ENCODE peak calls at places on chromosomes 16 and 17, in eight cellular contexts. Y is stimulated activated CD4-positive, alpha-beta T cell treated with anti-CD3 and anti-CD28 coated beads, Interleukin-2, amount 100 ng/mL, for 24 hours; W is HFFc6; M is spleen; T is OCI-LY7; S is fibroblast of gingiva; O is MM.1S; L is stimulated activated naive CD4-positive, alpha-beta T cell treated with Interleukin-2 at 50 U/mL for 16 hours. P is an unnamed sample.

GRCh38 chr16:72221216-72221995 is 49.5 kb upstream of the PMFBP1 start:
- DNase-seq in L (no peak), S (peak), T (no peak), O (no peak), W (no peak), Y (no peak), M (no peak), P (no peak)

GRCh38 chr17:43401293-43401692 is 2.5 kb downstream of the ARL4D start:
- DNase-seq in L (no peak), O (no peak), T (no peak), S (peak), M (no peak), W (peak), Y (no peak), P (no peak)

GRCh38 chr16:24689128-24689527 is 40.3 kb upstream of the TNRC6A start:
- DNase-seq in O (no peak), Y (peak), S (peak), T (peak), M (no peak), L (no peak), W (peak), P (no peak)

GRCh38 chr16:88382491-88383400 is at the start of gene ZNF469:
- DNase-seq in L (no peak), T (no peak), M (peak), S (peak), Y (peak), W (peak), O (no peak), P (no peak)

GRCh38 chr16:83845263-83845662 is 37.5 kb downstream of the HSBP1 start:
- DNase-seq in S (no peak), T (no peak), M (no peak), O (no peak), W (no peak), L (no peak), Y (no peak), P (no peak)

GRCh38 chr17:2598166-2598565 is 4.7 kb downstream of the PAFAH1B1 start:
- DNase-seq in S (peak), T (no peak), W (peak), L (no peak), O (no peak), M (no peak), Y (no peak), P (no peak)

GRCh38 chr16:57141822-57142631 is 43.8 kb downstream of the PSME3IP1 start:
- DNase-seq in L (no peak), Y (peak), S (no peak), O (no peak), M (no peak), T (peak), W (no peak), P (no peak)

GRCh38 chr17:35554668-35555067 is 6.0 kb downstream of the SLFN14 start:
- DNase-seq in L (no peak), Y (no peak), S (no peak), O (no peak), T (no peak), W (no peak), M (no peak), P (no peak)

GRCh38 chr16:3878610-3879009 is 1.9 kb downstream of the CREBBP start:
- DNase-seq in O (no peak), M (no peak), T (peak), L (no peak), Y (no peak), W (peak), S (no peak), P (no peak)

GRCh38 chr17:63838586-63839184 is 3.8 kb downstream of the SMARCD2 start:
- DNase-seq in L (no peak), Y (no peak), S (peak), M (peak), T (no peak), O (no peak), W (peak), P (no peak)

GRCh38 chr17:40854175-40854814 is 12.7 kb downstream of the KRT12 start:
- DNase-seq in L (no peak), O (no peak), M (no peak), T (no peak), W (peak), S (peak), Y (no peak), P (no peak)

GRCh38 chr17:5535436-5535835 is 48.9 kb downstream of the NLRP1 start:
- DNase-seq in M (no peak), Y (no peak), W (no peak), S (no peak), L (no peak), O (no peak), T (no peak), P (no peak)

GRCh38 chr17:28811594-28812135 is 30.9 kb downstream of the FAM222B start:
- DNase-seq in O (peak), T (peak), M (no peak), W (peak), S (peak), Y (no peak), L (no peak), P (no peak)

GRCh38 chr17:27550291-27550930 is 80.6 kb upstream of the LGALS9 start:
- DNase-seq in S (no peak), W (no peak), O (no peak), L (no peak), M (peak), Y (no peak), T (no peak), P (no peak)

GRCh38 chr17:7745748-7746470 is 28.4 kb downstream of the DNAH2 start:
- DNase-seq in O (no peak), W (peak), M (no peak), L (no peak), S (peak), Y (no peak), T (no peak), P (no peak)

GRCh38 chr16:89764711-89765201 is 43.4 kb downstream of the ZNF276 start:
- DNase-seq in Y (peak), T (peak), S (peak), W (no peak), M (peak), L (no peak), O (peak), P (peak)

GRCh38 chr17:7284911-7285310 is 3.4 kb downstream of the SLC2A4 start:
- DNase-seq in Y (no peak), S (no peak), M (no peak), L (no peak), W (no peak), T (no peak), O (no peak), P (no peak)

GRCh38 chr16:49951568-49952195 is 73.3 kb upstream of the CNEP1R1 start:
- DNase-seq in O (no peak), M (no peak), W (no peak), T (no peak), Y (no peak), L (no peak), S (no peak), P (no peak)

GRCh38 chr16:12260647-12261262 is 284.2 kb downstream of the SNX29 start:
- DNase-seq in M (no peak), Y (no peak), W (no peak), T (peak), S (no peak), O (no peak), L (no peak), P (no peak)

GRCh38 chr17:59651346-59651745 is 31.7 kb downstream of the CLTC start:
- DNase-seq in O (no peak), W (peak), M (no peak), S (no peak), T (no peak), Y (no peak), L (no peak), P (no peak)

GRCh38 chr17:1110844-1111598 is 68.8 kb downstream of the ABR start:
- DNase-seq in M (no peak), T (no peak), O (no peak), L (no peak), S (peak), W (peak), Y (no peak), P (no peak)

GRCh38 chr16:50499254-50499653 is 48.9 kb upstream of the NKD1 start:
- DNase-seq in O (no peak), S (no peak), T (no peak), M (no peak), L (no peak), Y (no peak), W (no peak), P (no peak)

GRCh38 chr17:48131216-48131824 is 23.8 kb downstream of the SNX11 start:
- DNase-seq in T (peak), O (peak), W (peak), Y (peak), L (peak), M (no peak), S (peak), P (peak)

GRCh38 chr17:58328195-58329034 is at the start of gene TSPOAP1:
- DNase-seq in S (no peak), T (peak), M (peak), Y (peak), W (no peak), O (peak), L (peak), P (peak)

GRCh38 chr17:39632153-39632941 is 4.6 kb upstream of the STARD3 start:
- DNase-seq in W (no peak), Y (no peak), M (no peak), T (no peak), O (no peak), S (no peak), L (no peak), P (no peak)

GRCh38 chr16:50645858-50646257 is 35.3 kb downstream of the SNX20 start:
- DNase-seq in L (no peak), T (no peak), W (no peak), Y (no peak), S (no peak), M (no peak), O (no peak), P (no peak)

GRCh38 chr17:56292628-56293027 is 139.4 kb downstream of the ANKFN1 start:
- DNase-seq in T (no peak), M (no peak), O (peak), Y (peak), L (no peak), W (no peak), S (no peak), P (no peak)

GRCh38 chr17:77417575-77417974 is 276.8 kb downstream of the SEC14L1 start:
- DNase-seq in S (no peak), M (no peak), L (no peak), T (no peak), W (no peak), O (no peak), Y (no peak), P (no peak)

P was measured in activated T-helper 1 cell treated with Interleukin-2 at 50 U/mL for 16 hours.